ENCODE peak calls at places on chromosome 17, in four cellular contexts. One of them, this sample, is unnamed.

GRCh38 chr17:40522250-40522960 is 21.0 kb upstream of the TNS4 start:
- DNase-seq in T-helper 1 cell: no peak
- DNase-seq in cardiac fibroblast: peak
- DNase-seq in AG04450: no peak
- DNase-seq in this sample: peak

GRCh38 chr17:81337449-81337848 is 42.3 kb upstream of the SLC38A10 start:
- DNase-seq in T-helper 1 cell: no peak
- DNase-seq in cardiac fibroblast: no peak
- DNase-seq in AG04450: no peak
- DNase-seq in this sample: no peak

GRCh38 chr17:47615766-47616424 is 33.8 kb upstream of the KPNB1 start:
- DNase-seq in T-helper 1 cell: no peak
- DNase-seq in cardiac fibroblast: peak
- DNase-seq in AG04450: no peak
- DNase-seq in this sample: peak

GRCh38 chr17:65786479-65786878 is 225.0 kb upstream of the AXIN2 start:
- DNase-seq in T-helper 1 cell: no peak
- DNase-seq in cardiac fibroblast: no peak
- DNase-seq in AG04450: no peak
- DNase-seq in this sample: no peak

GRCh38 chr17:83131268-83132011 is 52.0 kb downstream of the METRNL start:
- DNase-seq in T-helper 1 cell: no peak
- DNase-seq in cardiac fibroblast: no peak
- DNase-seq in AG04450: no peak
- DNase-seq in this sample: no peak

GRCh38 chr17:59830007-59830630 is 62.6 kb downstream of the TUBD1 start:
- DNase-seq in T-helper 1 cell: no peak
- DNase-seq in cardiac fibroblast: peak
- DNase-seq in AG04450: no peak
- DNase-seq in this sample: peak

GRCh38 chr17:72575542-72576233 is 454.9 kb downstream of the SOX9 start:
- DNase-seq in T-helper 1 cell: no peak
- DNase-seq in cardiac fibroblast: peak
- DNase-seq in AG04450: no peak
- DNase-seq in this sample: peak

GRCh38 chr17:81285894-81286293 is 9.2 kb downstream of the SLC38A10 start:
- DNase-seq in T-helper 1 cell: no peak
- DNase-seq in cardiac fibroblast: no peak
- DNase-seq in AG04450: no peak
- DNase-seq in this sample: no peak

GRCh38 chr17:63525190-63525946 is 2.2 kb downstream of the KCNH6 start:
- DNase-seq in T-helper 1 cell: no peak
- DNase-seq in cardiac fibroblast: no peak
- DNase-seq in AG04450: no peak
- DNase-seq in this sample: no peak

GRCh38 chr17:75693500-75694481 is 26.7 kb downstream of the SAP30BP start:
- DNase-seq in T-helper 1 cell: no peak
- DNase-seq in cardiac fibroblast: peak
- DNase-seq in AG04450: no peak
- DNase-seq in this sample: peak

GRCh38 chr17:8060274-8060673 is 21.4 kb downstream of the ALOX15B start:
- DNase-seq in T-helper 1 cell: peak
- DNase-seq in cardiac fibroblast: peak
- DNase-seq in AG04450: peak
- DNase-seq in this sample: peak

GRCh38 chr17:59456428-59456827 is 109.0 kb upstream of the DHX40 start:
- DNase-seq in T-helper 1 cell: no peak
- DNase-seq in cardiac fibroblast: no peak
- DNase-seq in AG04450: no peak
- DNase-seq in this sample: no peak

GRCh38 chr17:81414751-81415516 is 19.7 kb downstream of the BAHCC1 start:
- DNase-seq in T-helper 1 cell: no peak
- DNase-seq in cardiac fibroblast: no peak
- DNase-seq in AG04450: no peak
- DNase-seq in this sample: no peak

GRCh38 chr17:41967141-41967920 is 736 bp downstream of the CNP start:
- DNase-seq in T-helper 1 cell: peak
- DNase-seq in cardiac fibroblast: peak
- DNase-seq in AG04450: no peak
- DNase-seq in this sample: peak

GRCh38 chr17:9053406-9053805 is 32.1 kb downstream of the NTN1 start:
- DNase-seq in T-helper 1 cell: no peak
- DNase-seq in cardiac fibroblast: no peak
- DNase-seq in AG04450: no peak
- DNase-seq in this sample: no peak

GRCh38 chr17:17752822-17753448 is 71.7 kb downstream of the RAI1 start:
- DNase-seq in T-helper 1 cell: no peak
- DNase-seq in cardiac fibroblast: no peak
- DNase-seq in AG04450: no peak
- DNase-seq in this sample: peak

GRCh38 chr17:7440823-7441174 is 1.5 kb downstream of the FGF11 start:
- DNase-seq in T-helper 1 cell: no peak
- DNase-seq in cardiac fibroblast: peak
- DNase-seq in AG04450: no peak
- DNase-seq in this sample: peak

GRCh38 chr17:67211742-67212141 is 33.3 kb downstream of the HELZ start:
- DNase-seq in T-helper 1 cell: no peak
- DNase-seq in cardiac fibroblast: peak
- DNase-seq in AG04450: no peak
- DNase-seq in this sample: peak

GRCh38 chr17:34347063-34347462 is 9.2 kb upstream of the CCL13 start:
- DNase-seq in T-helper 1 cell: no peak
- DNase-seq in cardiac fibroblast: no peak
- DNase-seq in AG04450: no peak
- DNase-seq in this sample: no peak

GRCh38 chr17:57215317-57215716 is 41.0 kb upstream of the MSI2 start:
- DNase-seq in T-helper 1 cell: no peak
- DNase-seq in cardiac fibroblast: peak
- DNase-seq in AG04450: no peak
- DNase-seq in this sample: no peak

GRCh38 chr17:46212634-46213435 is 19.6 kb upstream of the KANSL1 start:
- DNase-seq in T-helper 1 cell: peak
- DNase-seq in cardiac fibroblast: peak
- DNase-seq in AG04450: peak
- DNase-seq in this sample: peak

This sample was measured in GM23248.